ENCODE peak calls at places on chromosomes 13 and 19, in four cellular contexts. D is hypothalamus; W is stimulated activated CD4-positive, alpha-beta T cell treated with anti-CD3 and anti-CD28 coated beads, Interleukin-2, amount 100 ng/mL, for 24 hours; K is amygdala. T is an unnamed sample.

GRCh38 chr19:970695-971094 is 13.4 kb upstream of the WDR18 start:
- DNase-seq in D (no peak), W (no peak), K (no peak), T (no peak)

GRCh38 chr19:5934779-5935472 is 20.9 kb downstream of the CAPS start:
- DNase-seq in D (no peak), W (no peak), K (no peak), T (no peak)

GRCh38 chr13:27972619-27972877 is 3.4 kb upstream of the CDX2 start:
- DNase-seq in D (no peak), W (no peak), K (no peak), T (no peak)

GRCh38 chr19:55241935-55242464 is 13.4 kb upstream of the TMEM86B start:
- DNase-seq in D (no peak), W (no peak), K (no peak), T (no peak)

GRCh38 chr19:18233224-18233825 is 7.1 kb upstream of the PDE4C start:
- DNase-seq in D (no peak), W (peak; percentile 59), K (no peak), T (no peak)

GRCh38 chr13:110644892-110645521 is 29.7 kb downstream of the NAXD start:
- DNase-seq in D (peak; percentile 71), W (peak; percentile 37), K (peak; percentile 39), T (no peak)

GRCh38 chr19:2814426-2814825 is 5.2 kb upstream of the ZNF554 start:
- DNase-seq in D (no peak), W (no peak), K (no peak), T (no peak)

GRCh38 chr19:10855879-10856522 is 7.8 kb downstream of the C19orf38 start:
- DNase-seq in D (no peak), W (no peak), K (no peak), T (no peak)

GRCh38 chr19:47630594-47630993 is 21.7 kb downstream of the BICRA start:
- DNase-seq in D (no peak), W (no peak), K (no peak), T (no peak)

GRCh38 chr19:48480476-48481190 is 11.5 kb downstream of the CYTH2 start:
- DNase-seq in D (peak; percentile 25), W (peak; percentile 64), K (peak; percentile 62), T (no peak)

GRCh38 chr19:47284324-47284899 is 9.7 kb downstream of the INAFM1 start:
- DNase-seq in D (no peak), W (peak; percentile 61), K (no peak), T (no peak)

GRCh38 chr19:5455367-5456129 is at the start of gene ZNRF4:
- DNase-seq in D (no peak), W (no peak), K (no peak), T (no peak)

GRCh38 chr13:27419333-27419732 is 5.1 kb upstream of the GTF3A start:
- DNase-seq in D (no peak), W (no peak), K (no peak), T (no peak)

GRCh38 chr19:5828661-5829566 is 10.6 kb downstream of the FUT6 start:
- DNase-seq in D (no peak), W (peak; percentile 35), K (no peak), T (peak; percentile 13)

GRCh38 chr19:14097532-14098151 is 7.1 kb upstream of the SAMD1 start:
- DNase-seq in D (no peak), W (no peak), K (no peak), T (no peak)

GRCh38 chr13:84433024-84433423 is 550.8 kb upstream of the SLITRK1 start:
- DNase-seq in D (no peak), W (no peak), K (no peak), T (no peak)

T was measured in NCI-H1930.